ENCODE peak calls at places on chromosomes 11 and 22, in seven cellular contexts. I is tibial nerve, R is adrenal gland, A is fibroblast of lung, T is Caco-2, U is lower lobe of right lung, C is body of pancreas. Q is an unnamed sample.

GRCh38 chr22:17638182-17638431 is 450 bp upstream of the BCL2L13 start:
- DNase-seq in I (no peak), R (no peak), A (no peak), T (no peak), U (no peak), C (no peak), Q (peak; percentile 66)

GRCh38 chr11:33742249-33742851 is 6.1 kb upstream of the CD59 start:
- DNase-seq in I (no peak), R (no peak), A (no peak), T (no peak), U (no peak), C (no peak), Q (no peak)

GRCh38 chr11:13053255-13053917 is 44.3 kb downstream of the RASSF10 start:
- DNase-seq in I (no peak), R (peak; percentile 27), A (no peak), T (no peak), U (no peak), C (no peak), Q (no peak)

GRCh38 chr11:70894566-70894965 is 357.8 kb downstream of the SHANK2 start:
- DNase-seq in I (no peak), R (no peak), A (no peak), T (no peak), U (peak; percentile 13), C (no peak), Q (no peak)

GRCh38 chr11:125412509-125412908 is 83.6 kb downstream of the FEZ1 start:
- DNase-seq in I (no peak), R (no peak), A (no peak), T (no peak), U (no peak), C (no peak), Q (no peak)

GRCh38 chr11:70603756-70604211 is 205.5 kb downstream of the CTTN start:
- DNase-seq in I (no peak), R (no peak), A (no peak), T (no peak), U (peak; percentile 58), C (no peak), Q (peak; percentile 46)

GRCh38 chr11:78417175-78417887 is at the start of gene GAB2:
- DNase-seq in I (no peak), R (no peak), A (no peak), T (peak; percentile 79), U (peak; percentile 61), C (peak; percentile 54), Q (no peak)

GRCh38 chr11:95101935-95102334 is 12.3 kb downstream of the ENDOD1 start:
- DNase-seq in I (no peak), R (no peak), A (no peak), T (no peak), U (no peak), C (no peak), Q (no peak)

GRCh38 chr11:93770160-93770559 is 13.9 kb upstream of the MED17 start:
- DNase-seq in I (no peak), R (no peak), A (no peak), T (peak; percentile 51), U (no peak), C (no peak), Q (no peak)

GRCh38 chr11:2102132-2102882 is 36.9 kb downstream of the IGF2 start:
- DNase-seq in I (no peak), R (no peak), A (no peak), T (no peak), U (peak; percentile 46), C (no peak), Q (no peak)

GRCh38 chr22:44661070-44661469 is 40.9 kb upstream of the PRR5 start:
- DNase-seq in I (no peak), R (no peak), A (peak; percentile 32), T (no peak), U (peak; percentile 28), C (no peak), Q (no peak)

DNA sequence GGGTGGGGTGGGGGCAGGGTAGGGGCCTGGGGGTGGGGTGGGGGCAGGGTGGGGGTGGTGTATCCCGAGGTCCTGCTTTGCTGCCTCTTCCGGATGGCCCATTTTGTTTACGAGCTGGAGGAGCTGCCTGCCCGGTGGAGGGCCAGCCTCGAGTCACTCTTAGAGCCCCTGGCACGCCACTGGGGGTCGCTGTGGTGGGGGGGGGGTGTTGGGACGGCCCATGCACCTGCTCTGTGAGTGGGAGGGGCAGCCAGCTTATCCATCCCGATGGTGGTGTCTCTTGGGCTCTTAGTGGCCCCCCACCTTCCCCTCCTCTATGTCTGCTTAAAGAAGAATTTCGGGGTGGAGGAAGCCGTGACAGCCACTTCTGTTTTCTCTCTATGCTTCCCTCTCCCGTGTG is 24.6 kb downstream of the MRGPRD start:
- DNase-seq in I (no peak), R (no peak), A (no peak), T (peak; percentile 59), U (no peak), C (no peak), Q (no peak)
- TF ChIP-seq CTCF in I (no peak), R (no peak), A (no peak), T (peak; percentile 16), U (no peak), C (no peak), Q (no peak)

GRCh38 chr11:57771365-57771764 is 9.8 kb downstream of the CTNND1 start:
- DNase-seq in I (no peak), R (no peak), A (no peak), T (no peak), U (no peak), C (no peak), Q (no peak)
- H3K4me1 ChIP-seq in I (no peaks in the 10 kb centered on the region), R (peaks cover 83% of the 10 kb centered on the region), A (peaks cover 8% of the 10 kb centered on the region), T (peaks cover 65% of the 10 kb centered on the region), U (peaks cover 98% of the 10 kb centered on the region), C (peaks cover 87% of the 10 kb centered on the region), Q (peaks cover 48% of the 10 kb centered on the region)

GRCh38 chr11:59144096-59144495 is 1.4 kb downstream of the FAM111A start:
- DNase-seq in I (no peak), R (no peak), A (no peak), T (no peak), U (no peak), C (no peak), Q (no peak)

GRCh38 chr11:59142530-59143507 is at the start of gene FAM111A:
- DNase-seq in I (peak; percentile 77), R (peak; percentile 93), A (peak; percentile 89), T (peak; percentile 92), U (peak; percentile 95), C (peak; percentile 90), Q (peak; percentile 90)

GRCh38 chr11:59141673-59142460 is 789 bp upstream of the FAM111A start:
- DNase-seq in I (no peak), R (no peak), A (peak; percentile 75), T (no peak), U (no peak), C (no peak), Q (no peak)

GRCh38 chr11:59145534-59145933 is 2.9 kb downstream of the FAM111A start:
- DNase-seq in I (no peak), R (no peak), A (no peak), T (no peak), U (no peak), C (no peak), Q (no peak)

DNA sequence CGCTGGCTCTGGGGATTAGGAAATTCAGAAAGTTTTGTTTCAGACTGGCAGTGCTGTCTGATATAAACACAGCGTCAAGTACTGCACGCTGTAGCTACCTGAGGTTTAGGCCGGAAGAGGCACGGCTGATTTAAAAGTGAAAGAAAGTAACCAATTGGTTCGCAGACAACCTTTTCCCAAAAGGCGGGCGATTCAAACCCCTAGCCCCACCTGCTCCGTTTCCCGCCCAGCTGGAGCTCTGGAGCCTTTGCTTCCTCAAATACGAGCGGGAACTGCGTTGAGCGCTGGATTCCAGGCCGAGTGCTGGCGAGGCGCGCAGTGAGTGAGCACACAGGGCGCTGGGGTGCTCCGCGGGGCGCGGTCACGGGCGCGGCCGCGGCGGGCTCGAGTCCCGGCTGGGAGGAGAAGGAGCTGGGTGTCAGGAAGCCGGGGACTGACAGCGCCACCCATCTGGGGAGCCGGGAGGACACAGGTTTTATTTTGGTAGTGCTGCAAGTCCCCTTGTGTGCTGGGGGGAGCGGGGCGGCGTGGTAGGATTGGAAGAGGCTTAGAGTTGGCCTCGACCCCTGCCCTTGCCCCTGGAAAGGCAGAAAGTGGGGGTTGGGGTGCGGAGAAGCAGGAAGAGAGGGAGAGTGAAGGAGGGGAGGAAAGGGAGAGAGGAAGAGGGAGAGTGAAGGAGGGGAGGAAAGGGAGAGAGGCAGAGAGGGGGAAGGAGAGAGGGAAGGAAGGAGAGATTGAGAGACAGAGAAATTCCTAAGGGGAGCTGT is 2.1 kb downstream of the FAM111A start:
- DNase-seq in I (peak; percentile 53), R (peak; percentile 83), A (peak; percentile 79), T (peak; percentile 92), U (peak; percentile 84), C (peak; percentile 82), Q (peak; percentile 86)
- TF ChIP-seq CTCF in I (no peak), R (no peak), A (no peak), T (peak; percentile 15), U (peak; percentile 19), C (no peak), Q (no peak)

GRCh38 chr22:19598054-19598855 is 74.0 kb upstream of the CLDN5 start:
- DNase-seq in I (no peak), R (no peak), A (no peak), T (no peak), U (peak; percentile 56), C (no peak), Q (no peak)
- H3K4me1 ChIP-seq in I (no peaks in the 10 kb centered on the region), R (no peaks in the 10 kb centered on the region), A (no peaks in the 10 kb centered on the region), T (no peaks in the 10 kb centered on the region), U (peaks cover 29% of the 10 kb centered on the region), C (no peaks in the 10 kb centered on the region), Q (peaks cover under 1% of the 10 kb centered on the region)